ENCODE peak calls at places on chromosomes 6 and 20, in six cellular contexts. One of them, this sample, is unnamed.
A peak's percentile ranks its signal among the peaks of the same experiment; 100 is the strongest.

GRCh38 chr20:1631309-1632227 is 11.8 kb upstream of the SIRPB1 start:
- DNase-seq in PC-9: peak; percentile 49
- DNase-seq in fibroblast of the aortic adventitia: peak; percentile 86
- DNase-seq in mesothelial cell of epicardium: no peak
- DNase-seq in fibroblast of mammary gland: no peak
- DNase-seq in heart left ventricle: no peak
- DNase-seq in this sample: no peak

GRCh38 chr20:63065911-63066310 is 59.1 kb upstream of the BHLHE23 start:
- DNase-seq in fibroblast of mammary gland: no peak
- DNase-seq in fibroblast of the aortic adventitia: no peak
- DNase-seq in mesothelial cell of epicardium: no peak
- DNase-seq in heart left ventricle: no peak
- DNase-seq in PC-9: no peak
- DNase-seq in this sample: no peak

GRCh38 chr6:160133441-160134336 is 12.1 kb downstream of the SLC22A1 start:
- DNase-seq in fibroblast of the aortic adventitia: no peak
- DNase-seq in mesothelial cell of epicardium: no peak
- DNase-seq in heart left ventricle: no peak
- DNase-seq in fibroblast of mammary gland: no peak
- DNase-seq in PC-9: no peak
- DNase-seq in this sample: no peak

GRCh38 chr6:40822619-40823018 is 216.4 kb downstream of the UNC5CL start:
- DNase-seq in heart left ventricle: no peak
- DNase-seq in PC-9: no peak
- DNase-seq in fibroblast of the aortic adventitia: no peak
- DNase-seq in fibroblast of mammary gland: no peak
- DNase-seq in mesothelial cell of epicardium: no peak
- DNase-seq in this sample: no peak

GRCh38 chr20:2874456-2874855 is 1.2 kb downstream of the PTPRA start:
- DNase-seq in fibroblast of the aortic adventitia: peak; percentile 8
- DNase-seq in PC-9: no peak
- DNase-seq in fibroblast of mammary gland: peak; percentile 38
- DNase-seq in mesothelial cell of epicardium: no peak
- DNase-seq in heart left ventricle: no peak
- DNase-seq in this sample: no peak

GRCh38 chr6:4649728-4650127 is 126.5 kb upstream of the CDYL start:
- DNase-seq in heart left ventricle: no peak
- DNase-seq in fibroblast of mammary gland: peak; percentile 43
- DNase-seq in fibroblast of the aortic adventitia: peak; percentile 39
- DNase-seq in mesothelial cell of epicardium: no peak
- DNase-seq in PC-9: no peak
- DNase-seq in this sample: no peak

GRCh38 chr6:29705389-29706231 is 17.6 kb upstream of the HLA-F start:
- DNase-seq in mesothelial cell of epicardium: no peak
- DNase-seq in heart left ventricle: no peak
- DNase-seq in fibroblast of mammary gland: peak; percentile 56
- DNase-seq in fibroblast of the aortic adventitia: peak; percentile 71
- DNase-seq in PC-9: peak; percentile 47
- DNase-seq in this sample: no peak

GRCh38 chr20:57508831-57509230 is 16.1 kb downstream of the CTCFL start:
- DNase-seq in fibroblast of mammary gland: no peak
- DNase-seq in heart left ventricle: no peak
- DNase-seq in fibroblast of the aortic adventitia: no peak
- DNase-seq in PC-9: no peak
- DNase-seq in mesothelial cell of epicardium: no peak
- DNase-seq in this sample: no peak

GRCh38 chr6:34437644-34437970 is 11.7 kb upstream of the RPS10 start:
- DNase-seq in heart left ventricle: no peak
- DNase-seq in mesothelial cell of epicardium: no peak
- DNase-seq in fibroblast of mammary gland: no peak
- DNase-seq in PC-9: no peak
- DNase-seq in fibroblast of the aortic adventitia: no peak
- DNase-seq in this sample: no peak

GRCh38 chr6:79602859-79603258 is 28.3 kb upstream of the SH3BGRL2 start:
- DNase-seq in heart left ventricle: no peak
- DNase-seq in fibroblast of mammary gland: no peak
- DNase-seq in mesothelial cell of epicardium: no peak
- DNase-seq in PC-9: no peak
- DNase-seq in fibroblast of the aortic adventitia: no peak
- DNase-seq in this sample: no peak

GRCh38 chr20:41497186-41497895 is 120.8 kb downstream of the CHD6 start:
- DNase-seq in PC-9: no peak
- DNase-seq in mesothelial cell of epicardium: no peak
- DNase-seq in fibroblast of mammary gland: no peak
- DNase-seq in fibroblast of the aortic adventitia: no peak
- DNase-seq in heart left ventricle: no peak
- DNase-seq in this sample: no peak

GRCh38 chr20:2804921-2805681 is 4.7 kb upstream of the CPXM1 start:
- DNase-seq in PC-9: no peak
- DNase-seq in heart left ventricle: no peak
- DNase-seq in fibroblast of mammary gland: peak; percentile 9
- DNase-seq in mesothelial cell of epicardium: no peak
- DNase-seq in fibroblast of the aortic adventitia: peak; percentile 19
- DNase-seq in this sample: peak; percentile 67

GRCh38 chr20:63863798-63864544 is 1.1 kb upstream of the TPD52L2 start:
- DNase-seq in fibroblast of mammary gland: peak; percentile 76
- DNase-seq in PC-9: peak; percentile 87
- DNase-seq in mesothelial cell of epicardium: no peak
- DNase-seq in heart left ventricle: peak; percentile 90
- DNase-seq in fibroblast of the aortic adventitia: peak; percentile 72
- DNase-seq in this sample: no peak

GRCh38 chr6:431504-431903 is 40.0 kb downstream of the IRF4 start:
- DNase-seq in heart left ventricle: no peak
- DNase-seq in fibroblast of the aortic adventitia: no peak
- DNase-seq in mesothelial cell of epicardium: no peak
- DNase-seq in PC-9: no peak
- DNase-seq in fibroblast of mammary gland: no peak
- DNase-seq in this sample: no peak

GRCh38 chr6:159038914-159039884 is 5.6 kb downstream of the TAGAP start:
- DNase-seq in mesothelial cell of epicardium: no peak
- DNase-seq in heart left ventricle: no peak
- DNase-seq in fibroblast of the aortic adventitia: peak; percentile 22
- DNase-seq in fibroblast of mammary gland: peak; percentile 53
- DNase-seq in PC-9: no peak
- DNase-seq in this sample: no peak

GRCh38 chr20:29409833-29410804 is 1847.3 kb upstream of the DEFB115 start:
- DNase-seq in fibroblast of mammary gland: no peak
- DNase-seq in heart left ventricle: no peak
- DNase-seq in fibroblast of the aortic adventitia: no peak
- DNase-seq in PC-9: no peak
- DNase-seq in mesothelial cell of epicardium: no peak
- DNase-seq in this sample: no peak

DNA sequence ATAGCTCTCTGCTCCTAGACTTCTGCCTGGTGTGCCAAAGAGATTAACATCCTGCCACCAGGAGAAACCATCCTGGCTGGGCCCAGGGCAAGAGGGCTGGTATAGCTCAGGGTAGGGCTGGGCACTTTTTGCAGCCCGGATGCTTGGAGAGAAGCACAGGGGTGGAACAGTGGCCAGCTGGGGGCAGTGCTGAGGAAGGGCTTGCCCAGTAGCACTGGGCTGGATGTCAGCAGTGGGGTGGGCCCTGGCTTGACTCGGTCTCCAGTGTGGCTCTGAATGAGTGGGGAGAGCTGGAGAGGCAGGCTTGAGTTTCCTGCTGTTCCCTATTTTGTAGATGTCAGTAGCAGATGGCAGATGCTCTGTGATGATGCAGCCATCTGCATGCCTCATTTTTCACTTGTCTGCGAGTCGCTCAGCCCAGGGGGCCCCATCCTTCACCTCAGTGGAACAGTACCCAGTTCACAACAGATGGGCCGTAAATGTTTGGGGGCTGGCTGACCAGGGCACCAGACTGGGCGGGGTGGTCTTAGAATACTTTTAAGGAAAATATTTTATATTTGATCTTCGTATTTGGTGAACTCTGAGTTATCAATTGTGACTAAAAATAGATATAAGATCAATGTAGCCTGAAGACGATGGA is 56.4 kb upstream of the TULP1 start:
- DNase-seq in mesothelial cell of epicardium: no peak
- DNase-seq in fibroblast of the aortic adventitia: no peak
- DNase-seq in PC-9: no peak
- DNase-seq in heart left ventricle: peak; percentile 45
- DNase-seq in fibroblast of mammary gland: peak; percentile 62
- DNase-seq in this sample: no peak
- TF ChIP-seq CTCF in mesothelial cell of epicardium: no peak
- TF ChIP-seq CTCF in fibroblast of the aortic adventitia: peak; percentile 21
- TF ChIP-seq CTCF in PC-9: peak; percentile 19
- TF ChIP-seq CTCF in heart left ventricle: no peak
- TF ChIP-seq CTCF in fibroblast of mammary gland: peak; percentile 62
- TF ChIP-seq CTCF in this sample: peak; percentile 51

GRCh38 chr6:90273863-90274262 is 22.8 kb downstream of the BACH2 start:
- DNase-seq in fibroblast of mammary gland: no peak
- DNase-seq in heart left ventricle: no peak
- DNase-seq in fibroblast of the aortic adventitia: no peak
- DNase-seq in mesothelial cell of epicardium: no peak
- DNase-seq in PC-9: no peak
- DNase-seq in this sample: no peak

GRCh38 chr6:90271831-90272230 is 24.8 kb downstream of the BACH2 start:
- DNase-seq in fibroblast of mammary gland: no peak
- DNase-seq in mesothelial cell of epicardium: no peak
- DNase-seq in fibroblast of the aortic adventitia: no peak
- DNase-seq in PC-9: no peak
- DNase-seq in heart left ventricle: no peak
- DNase-seq in this sample: no peak

GRCh38 chr6:90277301-90278011 is 19.2 kb downstream of the BACH2 start:
- DNase-seq in PC-9: no peak
- DNase-seq in heart left ventricle: no peak
- DNase-seq in mesothelial cell of epicardium: no peak
- DNase-seq in fibroblast of mammary gland: no peak
- DNase-seq in fibroblast of the aortic adventitia: no peak
- DNase-seq in this sample: no peak

GRCh38 chr6:90278129-90278528 is 18.5 kb downstream of the BACH2 start:
- DNase-seq in fibroblast of the aortic adventitia: no peak
- DNase-seq in heart left ventricle: no peak
- DNase-seq in PC-9: no peak
- DNase-seq in fibroblast of mammary gland: no peak
- DNase-seq in mesothelial cell of epicardium: no peak
- DNase-seq in this sample: no peak

GRCh38 chr6:90274481-90275030 is 22.1 kb downstream of the BACH2 start:
- DNase-seq in fibroblast of the aortic adventitia: no peak
- DNase-seq in heart left ventricle: no peak
- DNase-seq in mesothelial cell of epicardium: no peak
- DNase-seq in PC-9: no peak
- DNase-seq in fibroblast of mammary gland: no peak
- DNase-seq in this sample: no peak
- TF ChIP-seq CTCF in fibroblast of the aortic adventitia: no peak
- TF ChIP-seq CTCF in heart left ventricle: no peak
- TF ChIP-seq CTCF in mesothelial cell of epicardium: no peak
- TF ChIP-seq CTCF in PC-9: no peak
- TF ChIP-seq CTCF in fibroblast of mammary gland: no peak
- TF ChIP-seq CTCF in this sample: no peak

DNA sequence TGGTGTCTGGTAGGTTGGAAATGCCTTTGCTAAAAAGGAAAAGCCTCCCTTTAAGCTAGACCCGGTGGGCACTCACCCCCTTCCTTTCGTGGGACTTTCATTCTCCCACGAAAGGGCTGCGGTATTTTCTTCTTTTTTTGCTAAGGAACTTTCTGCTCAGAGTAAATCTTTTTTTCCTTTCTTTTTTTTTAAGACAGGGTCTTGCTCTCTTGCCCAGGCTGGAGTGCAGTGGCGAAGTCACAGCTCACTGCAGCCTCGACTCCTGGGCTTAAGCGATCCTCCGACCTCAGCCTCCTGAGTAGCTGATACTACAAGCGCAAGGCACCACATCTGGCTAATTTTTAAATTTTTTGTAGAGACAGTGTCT is 4.0 kb downstream of the TP53TG5 start:
- DNase-seq in fibroblast of mammary gland: no peak
- DNase-seq in fibroblast of the aortic adventitia: no peak
- DNase-seq in heart left ventricle: no peak
- DNase-seq in mesothelial cell of epicardium: no peak
- DNase-seq in PC-9: no peak
- DNase-seq in this sample: no peak
- TF ChIP-seq CTCF in fibroblast of mammary gland: no peak
- TF ChIP-seq CTCF in fibroblast of the aortic adventitia: no peak
- TF ChIP-seq CTCF in heart left ventricle: no peak
- TF ChIP-seq CTCF in mesothelial cell of epicardium: no peak
- TF ChIP-seq CTCF in PC-9: peak; percentile 40
- TF ChIP-seq CTCF in this sample: peak; percentile 12

GRCh38 chr20:48294196-48294595 is 508.9 kb upstream of the SULF2 start:
- DNase-seq in PC-9: no peak
- DNase-seq in heart left ventricle: no peak
- DNase-seq in fibroblast of the aortic adventitia: peak; percentile 45
- DNase-seq in fibroblast of mammary gland: peak; percentile 87
- DNase-seq in mesothelial cell of epicardium: no peak
- DNase-seq in this sample: no peak

GRCh38 chr20:48294942-48295341 is 509.7 kb upstream of the SULF2 start:
- DNase-seq in fibroblast of the aortic adventitia: no peak
- DNase-seq in PC-9: no peak
- DNase-seq in mesothelial cell of epicardium: no peak
- DNase-seq in heart left ventricle: no peak
- DNase-seq in fibroblast of mammary gland: no peak
- DNase-seq in this sample: no peak

GRCh38 chr20:48298424-48298823 is 513.1 kb upstream of the SULF2 start:
- DNase-seq in fibroblast of the aortic adventitia: no peak
- DNase-seq in heart left ventricle: no peak
- DNase-seq in mesothelial cell of epicardium: no peak
- DNase-seq in PC-9: no peak
- DNase-seq in fibroblast of mammary gland: no peak
- DNase-seq in this sample: no peak

GRCh38 chr20:48295445-48295903 is 510.2 kb upstream of the SULF2 start:
- DNase-seq in fibroblast of mammary gland: peak; percentile 95
- DNase-seq in mesothelial cell of epicardium: no peak
- DNase-seq in PC-9: peak; percentile 84
- DNase-seq in fibroblast of the aortic adventitia: peak; percentile 98
- DNase-seq in heart left ventricle: no peak
- DNase-seq in this sample: no peak

GRCh38 chr20:48295966-48296421 is 510.7 kb upstream of the SULF2 start:
- DNase-seq in mesothelial cell of epicardium: no peak
- DNase-seq in fibroblast of the aortic adventitia: peak; percentile 75
- DNase-seq in heart left ventricle: peak; percentile 36
- DNase-seq in fibroblast of mammary gland: peak; percentile 59
- DNase-seq in PC-9: peak; percentile 33
- DNase-seq in this sample: no peak
- TF ChIP-seq CTCF in mesothelial cell of epicardium: no peak
- TF ChIP-seq CTCF in fibroblast of the aortic adventitia: no peak
- TF ChIP-seq CTCF in heart left ventricle: no peak
- TF ChIP-seq CTCF in fibroblast of mammary gland: no peak
- TF ChIP-seq CTCF in PC-9: peak; percentile 34
- TF ChIP-seq CTCF in this sample: no peak

DNA sequence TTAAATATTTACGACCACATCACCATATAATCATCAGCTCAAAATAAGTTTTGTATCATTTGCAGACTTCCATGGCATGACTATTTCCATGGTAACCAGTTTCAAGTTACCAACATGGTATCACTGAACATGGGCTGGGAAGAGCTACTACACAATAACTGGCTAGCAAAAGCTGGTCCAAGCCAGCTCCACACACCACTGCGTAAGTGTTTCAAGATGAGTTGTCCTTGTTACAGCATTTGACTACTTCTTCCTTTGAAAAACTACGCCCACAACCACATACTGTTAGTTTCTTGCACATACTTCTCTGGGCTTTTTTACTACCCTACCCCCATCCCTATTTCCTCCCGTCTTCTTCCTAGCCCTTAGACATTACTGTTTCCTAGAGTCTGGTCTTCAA is 8.5 kb downstream of the CD164 start:
- DNase-seq in heart left ventricle: no peak
- DNase-seq in PC-9: no peak
- DNase-seq in fibroblast of the aortic adventitia: no peak
- DNase-seq in mesothelial cell of epicardium: no peak
- DNase-seq in fibroblast of mammary gland: peak; percentile 63
- DNase-seq in this sample: no peak
- TF ChIP-seq CTCF in heart left ventricle: no peak
- TF ChIP-seq CTCF in PC-9: no peak
- TF ChIP-seq CTCF in fibroblast of the aortic adventitia: no peak
- TF ChIP-seq CTCF in mesothelial cell of epicardium: no peak
- TF ChIP-seq CTCF in fibroblast of mammary gland: no peak
- TF ChIP-seq CTCF in this sample: no peak